ENCODE peak calls at places on chromosomes 12 and 14, in four cellular contexts. One of them, this sample, is unnamed. For H3K79me2, the result is how much of the 10 kb centered on the place peaks cover.

GRCh38 chr12:108418162-108418561 is 79.1 kb upstream of the CMKLR1 start:
- DNase-seq in K562: no peak
- DNase-seq in fibroblast of lung: peak
- DNase-seq in MM.1S: no peak
- DNase-seq in this sample: no peak

GRCh38 chr12:41777064-41777790 is 367.4 kb downstream of the GXYLT1 start:
- DNase-seq in K562: no peak
- DNase-seq in fibroblast of lung: peak
- DNase-seq in MM.1S: no peak
- DNase-seq in this sample: no peak

GRCh38 chr14:39568809-39569538 is 136.7 kb upstream of the FBXO33 start:
- DNase-seq in K562: no peak
- DNase-seq in fibroblast of lung: no peak
- DNase-seq in MM.1S: no peak
- DNase-seq in this sample: no peak

GRCh38 chr12:117819160-117819559 is 149.6 kb downstream of the KSR2 start:
- DNase-seq in K562: no peak
- DNase-seq in fibroblast of lung: no peak
- DNase-seq in MM.1S: no peak
- DNase-seq in this sample: no peak

GRCh38 chr12:65775720-65776119 is 48.6 kb upstream of the HMGA2 start:
- DNase-seq in K562: no peak
- DNase-seq in fibroblast of lung: no peak
- DNase-seq in MM.1S: no peak
- DNase-seq in this sample: no peak

GRCh38 chr14:33848706-33849454 is 102.0 kb downstream of the EGLN3 start:
- DNase-seq in K562: peak
- DNase-seq in fibroblast of lung: peak
- DNase-seq in MM.1S: no peak
- DNase-seq in this sample: peak

GRCh38 chr12:64007853-64008252 is 163.4 kb downstream of the SRGAP1 start:
- DNase-seq in K562: no peak
- DNase-seq in fibroblast of lung: peak
- DNase-seq in MM.1S: no peak
- DNase-seq in this sample: no peak

GRCh38 chr12:68263366-68263765 is 10.0 kb upstream of the IL22 start:
- DNase-seq in K562: no peak
- DNase-seq in fibroblast of lung: peak
- DNase-seq in MM.1S: no peak
- DNase-seq in this sample: no peak

GRCh38 chr12:116295327-116296263 is 18.1 kb upstream of the MED13L start:
- DNase-seq in K562: no peak
- DNase-seq in fibroblast of lung: peak
- DNase-seq in MM.1S: no peak
- DNase-seq in this sample: no peak

DNA sequence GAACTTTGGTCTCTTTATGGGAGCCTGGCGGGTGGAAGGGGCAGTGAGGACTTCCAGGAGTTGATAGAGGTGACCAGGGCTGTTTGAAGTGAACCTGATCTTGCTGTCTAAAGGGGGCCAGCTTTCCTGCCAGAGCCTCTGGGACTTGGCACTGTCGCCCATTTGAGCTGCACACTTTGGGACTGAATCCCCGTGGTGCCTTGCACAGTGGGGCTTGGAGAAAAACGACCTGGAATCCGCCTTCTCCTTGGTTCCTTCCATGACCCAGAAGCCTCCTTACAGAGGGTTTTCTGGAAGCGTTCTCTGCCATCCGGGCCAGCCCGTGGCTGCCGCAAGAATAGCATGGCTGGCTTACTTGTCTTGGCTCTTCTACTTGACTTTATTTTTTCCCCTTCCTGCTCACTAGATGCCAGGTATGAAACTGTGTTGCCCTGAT is 2.0 kb downstream of the RFLNA start:
- DNase-seq in K562: no peak
- DNase-seq in fibroblast of lung: no peak
- DNase-seq in MM.1S: no peak
- DNase-seq in this sample: no peak
- TF ChIP-seq EZH2 in K562: no peak
- TF ChIP-seq EZH2 in fibroblast of lung: peak
- TF ChIP-seq EZH2 in MM.1S: no peak
- TF ChIP-seq EZH2 in this sample: no peak

DNA sequence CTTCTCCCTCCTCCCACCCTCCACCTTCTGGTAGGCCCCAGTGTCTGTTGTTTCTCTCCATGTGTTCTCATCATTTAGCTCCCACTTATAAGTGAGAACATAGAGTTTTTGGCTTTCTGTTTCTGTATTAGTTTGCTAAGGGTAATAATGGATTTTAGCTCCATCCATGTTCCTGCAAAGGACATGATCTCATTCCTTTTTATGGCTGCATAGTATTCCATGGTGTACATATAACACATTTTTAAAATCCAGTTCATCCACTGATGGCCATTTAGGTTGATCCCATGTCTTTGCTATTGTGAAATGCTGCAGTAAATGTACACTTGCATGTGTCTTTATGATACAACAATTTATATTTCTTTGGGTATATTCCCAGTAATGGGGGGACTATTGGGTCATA is 96.1 kb downstream of the CCDC91 start:
- DNase-seq in K562: no peak
- DNase-seq in fibroblast of lung: no peak
- DNase-seq in MM.1S: no peak
- DNase-seq in this sample: no peak
- H3K79me2 ChIP-seq in K562: under half
- H3K79me2 ChIP-seq in fibroblast of lung: under half
- H3K79me2 ChIP-seq in MM.1S: under half
- H3K79me2 ChIP-seq in this sample: under half

DNA sequence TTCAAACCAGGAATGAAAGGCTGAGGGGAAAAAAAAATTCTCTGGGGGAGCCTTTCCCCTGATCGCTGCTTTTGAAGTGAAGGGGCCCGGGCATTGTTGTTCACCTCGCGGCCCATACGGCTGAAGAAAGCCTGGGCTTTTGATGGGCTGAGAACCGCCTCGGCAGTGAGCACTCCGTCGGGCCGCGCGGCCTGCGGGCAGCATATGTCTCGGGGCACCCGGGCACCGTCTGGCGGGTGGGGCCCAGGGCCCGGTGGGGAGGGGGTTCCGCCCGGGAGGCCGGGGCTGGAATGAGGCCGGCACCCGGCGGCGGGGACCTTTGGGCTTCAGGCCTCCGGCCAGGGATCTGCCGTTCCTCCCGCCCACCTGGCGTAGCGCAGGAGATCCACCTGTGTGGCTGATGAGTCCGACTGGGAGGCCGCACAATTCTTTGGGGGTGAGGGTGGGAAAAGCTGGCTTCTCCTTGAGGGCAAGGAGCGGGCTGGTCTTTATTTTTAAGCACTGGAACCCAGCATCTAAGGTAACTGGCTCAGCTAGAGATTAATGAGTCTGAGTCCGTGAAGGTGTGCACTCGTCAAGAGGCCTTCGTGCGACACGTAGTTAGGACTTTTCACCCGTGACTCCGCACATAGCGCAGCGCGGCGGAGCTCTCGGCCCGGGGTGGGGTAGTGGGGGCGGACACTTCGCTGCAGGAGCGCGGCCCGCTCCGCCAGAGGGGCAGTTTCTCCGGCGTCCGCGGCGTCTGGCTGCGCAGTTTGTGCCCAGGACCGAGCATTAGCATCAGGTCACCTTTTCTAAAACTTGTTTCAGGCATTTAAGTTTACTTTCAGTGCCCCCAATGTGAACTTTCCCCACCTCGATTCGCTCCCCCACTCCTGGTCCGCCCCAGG is 10.6 kb downstream of the FOXA1 start:
- DNase-seq in K562: no peak
- DNase-seq in fibroblast of lung: no peak
- DNase-seq in MM.1S: no peak
- DNase-seq in this sample: peak
- TF ChIP-seq EZH2 in K562: no peak
- TF ChIP-seq EZH2 in fibroblast of lung: peak
- TF ChIP-seq EZH2 in MM.1S: no peak
- TF ChIP-seq EZH2 in this sample: peak

GRCh38 chr14:56131004-56131864 is 13.0 kb downstream of the PELI2 start:
- DNase-seq in K562: no peak
- DNase-seq in fibroblast of lung: no peak
- DNase-seq in MM.1S: no peak
- DNase-seq in this sample: no peak

GRCh38 chr14:56131865-56132830 is 13.9 kb downstream of the PELI2 start:
- DNase-seq in K562: no peak
- DNase-seq in fibroblast of lung: no peak
- DNase-seq in MM.1S: no peak
- DNase-seq in this sample: peak

GRCh38 chr14:56135668-56136067 is 17.5 kb downstream of the PELI2 start:
- DNase-seq in K562: no peak
- DNase-seq in fibroblast of lung: no peak
- DNase-seq in MM.1S: no peak
- DNase-seq in this sample: no peak

GRCh38 chr14:56135001-56135400 is 16.8 kb downstream of the PELI2 start:
- DNase-seq in K562: no peak
- DNase-seq in fibroblast of lung: no peak
- DNase-seq in MM.1S: no peak
- DNase-seq in this sample: no peak

GRCh38 chr14:56133547-56133946 is 15.3 kb downstream of the PELI2 start:
- DNase-seq in K562: no peak
- DNase-seq in fibroblast of lung: no peak
- DNase-seq in MM.1S: no peak
- DNase-seq in this sample: peak
- H3K79me2 ChIP-seq in K562: under half
- H3K79me2 ChIP-seq in fibroblast of lung: under half
- H3K79me2 ChIP-seq in MM.1S: under half
- H3K79me2 ChIP-seq in this sample: half or more

DNA sequence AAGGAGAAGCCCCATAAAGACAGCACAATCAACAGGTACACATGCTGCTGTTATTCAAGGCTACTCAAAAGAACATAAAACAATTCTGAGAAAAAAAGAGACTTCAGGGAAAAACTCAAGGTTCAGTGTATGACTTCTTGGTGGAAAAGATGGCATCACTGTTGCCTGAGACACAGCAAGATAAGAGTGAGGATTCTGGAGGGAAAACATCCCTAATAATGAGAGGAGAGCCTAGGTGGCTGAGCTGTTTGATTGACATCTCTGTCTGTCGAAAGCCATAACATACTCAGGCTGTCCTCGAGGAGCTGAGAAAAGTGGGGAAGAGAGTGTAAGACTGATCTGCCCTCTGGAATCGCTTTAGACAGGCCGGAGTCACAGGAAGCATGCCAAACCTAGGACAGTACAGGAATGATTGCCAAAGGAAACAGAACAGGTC is 193.4 kb upstream of the AMIGO2 start:
- DNase-seq in K562: no peak
- DNase-seq in fibroblast of lung: no peak
- DNase-seq in MM.1S: no peak
- DNase-seq in this sample: no peak
- TF ChIP-seq EZH2 in K562: no peak
- TF ChIP-seq EZH2 in fibroblast of lung: no peak
- TF ChIP-seq EZH2 in MM.1S: no peak
- TF ChIP-seq EZH2 in this sample: no peak

DNA sequence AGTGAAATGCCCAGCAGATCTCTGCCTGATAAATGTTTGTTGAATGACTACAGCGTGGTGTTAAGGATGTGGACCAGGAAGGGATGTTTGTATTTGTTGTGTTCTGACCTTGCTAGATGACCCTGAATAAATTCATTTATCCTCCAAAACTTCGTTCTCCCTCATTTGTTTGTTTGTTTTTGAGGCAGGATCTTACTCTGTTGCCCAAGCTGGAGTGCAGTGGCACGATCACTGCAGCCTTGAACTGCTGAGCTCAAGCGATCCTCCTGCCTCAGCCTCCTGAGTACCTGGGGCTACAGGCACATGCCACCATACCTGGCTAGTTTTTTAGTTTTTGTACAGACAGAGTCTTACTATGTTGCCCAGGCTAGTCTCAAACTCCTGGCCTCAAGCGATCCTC is 96.7 kb downstream of the TSPAN9 start:
- DNase-seq in K562: no peak
- DNase-seq in fibroblast of lung: no peak
- DNase-seq in MM.1S: no peak
- DNase-seq in this sample: no peak
- H3K79me2 ChIP-seq in K562: under half
- H3K79me2 ChIP-seq in fibroblast of lung: under half
- H3K79me2 ChIP-seq in MM.1S: under half
- H3K79me2 ChIP-seq in this sample: under half

DNA sequence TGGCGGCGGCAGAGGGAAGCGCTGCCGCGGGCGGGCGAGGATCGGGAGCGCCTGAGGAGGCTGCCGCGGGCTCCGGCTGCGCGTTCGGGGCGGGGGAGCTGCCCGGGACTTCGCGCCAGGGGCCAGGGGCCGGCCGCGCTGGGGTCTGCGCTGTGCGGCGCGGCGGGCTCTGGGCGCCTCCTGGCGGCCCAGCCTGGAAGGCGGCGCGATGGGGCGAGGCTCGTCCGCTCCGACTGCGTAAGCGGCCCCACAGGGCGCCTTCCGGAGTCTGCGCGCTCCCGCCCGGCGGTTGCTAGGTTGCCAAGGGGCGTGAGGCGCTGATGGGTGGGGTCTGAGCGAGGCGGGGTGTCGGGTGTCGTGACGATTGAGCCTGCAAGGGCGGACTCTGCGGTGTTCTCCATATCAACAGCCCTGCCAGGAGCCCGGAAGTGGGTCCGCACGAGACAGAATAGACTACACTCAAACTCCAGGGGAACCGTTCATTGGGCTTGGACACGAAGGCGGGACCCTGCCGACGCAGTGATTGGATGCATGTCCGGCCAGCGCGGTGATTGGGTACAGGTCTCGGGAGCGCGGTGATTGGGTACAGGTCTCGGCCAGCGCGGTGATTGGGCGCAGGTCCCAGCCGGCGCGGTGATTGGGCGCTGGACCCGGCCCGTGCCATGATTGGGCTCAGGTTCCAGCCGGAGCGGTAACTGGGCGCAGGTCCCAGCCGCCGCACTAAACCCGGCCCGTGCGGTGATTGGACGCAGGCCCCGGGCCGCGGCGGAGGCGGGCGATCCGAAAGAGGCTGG is at the start of gene TEDC1:
- DNase-seq in K562: peak
- DNase-seq in fibroblast of lung: peak
- DNase-seq in MM.1S: peak
- DNase-seq in this sample: peak
- TF ChIP-seq EZH2 in K562: no peak
- TF ChIP-seq EZH2 in fibroblast of lung: peak
- TF ChIP-seq EZH2 in MM.1S: no peak
- TF ChIP-seq EZH2 in this sample: no peak